ENCODE peak calls at places on chromosomes 4 and X, in seven cellular contexts. O is hepatocyte, D is SK-N-SH, A is PC-3, Q is Panc1, F is IMR-90, U is lower lobe of right lung. Y is an unnamed sample.

GRCh38 chrX:71679575-71680207 is 12.3 kb downstream of the LOC101059915 start:
- DNase-seq in F (no peak), Q (no peak), D (no peak), U (no peak), O (no peak), A (no peak), Y (peak; percentile 27)

GRCh38 chr4:18203936-18204335 is 182.4 kb upstream of the LCORL start:
- DNase-seq in F (no peak), A (no peak), Q (no peak), D (no peak), O (no peak), U (no peak), Y (no peak)

GRCh38 chr4:925171-925570 is 6.9 kb downstream of the GAK start:
- DNase-seq in A (no peak), U (no peak), Q (no peak), D (peak; percentile 25), O (no peak), F (no peak), Y (peak; percentile 37)

GRCh38 chrX:15619053-15619772 is 18.5 kb upstream of the ACE2 start:
- DNase-seq in Q (no peak), U (no peak), F (peak; percentile 2), A (peak; percentile 93), O (peak; percentile 78), D (no peak), Y (no peak)

GRCh38 chr4:78651250-78651860 is 99.8 kb downstream of the ANXA3 start:
- DNase-seq in Q (no peak), F (no peak), O (no peak), U (no peak), D (no peak), A (no peak), Y (no peak)

GRCh38 chr4:184370711-184371389 is 103.5 kb downstream of the IRF2 start:
- DNase-seq in F (peak; percentile 29), Q (no peak), U (no peak), A (no peak), D (no peak), O (no peak), Y (no peak)

GRCh38 chr4:40261246-40262078 is 64.6 kb downstream of the RHOH start:
- DNase-seq in D (no peak), F (no peak), Q (no peak), U (no peak), A (no peak), O (no peak), Y (no peak)

GRCh38 chr4:184815046-184815877 is 10.5 kb downstream of the ACSL1 start:
- DNase-seq in Q (no peak), U (peak; percentile 84), F (peak; percentile 74), D (peak; percentile 78), A (peak; percentile 72), O (peak; percentile 92), Y (peak; percentile 81)

GRCh38 chr4:156321203-156321602 is 367.5 kb upstream of the CTSO start:
- DNase-seq in A (peak; percentile 86), O (no peak), Q (no peak), F (peak; percentile 94), U (no peak), D (no peak), Y (no peak)

GRCh38 chrX:2652106-2652505 is 39.0 kb upstream of the CD99 start:
- DNase-seq in U (no peak), F (no peak), A (no peak), D (no peak), O (no peak), Q (no peak), Y (no peak)

GRCh38 chr4:128162434-128162833 is 101.3 kb downstream of the LARP1B start:
- DNase-seq in Q (no peak), D (no peak), F (peak; percentile 40), U (no peak), O (no peak), A (peak; percentile 15), Y (no peak)

GRCh38 chrX:132489256-132490085 is 633 bp upstream of the MBNL3 start:
- DNase-seq in F (peak; percentile 2), O (peak; percentile 72), A (peak; percentile 70), D (peak; percentile 69), U (peak; percentile 86), Q (no peak), Y (peak; percentile 70)

GRCh38 chrX:143296521-143296920 is 220.8 kb downstream of the SPANXN3 start:
- DNase-seq in Q (no peak), U (no peak), A (no peak), O (no peak), D (no peak), F (no peak), Y (no peak)

GRCh38 chr4:62644372-62644771 is 1444.2 kb downstream of the ADGRL3 start:
- DNase-seq in F (no peak), U (no peak), Q (no peak), D (no peak), O (peak; percentile 19), A (peak; percentile 74), Y (no peak)

GRCh38 chr4:83369825-83370639 is 35.4 kb upstream of the HPSE start:
- DNase-seq in O (peak; percentile 11), A (no peak), U (no peak), D (no peak), F (peak; percentile 33), Q (no peak), Y (no peak)

GRCh38 chr4:16641971-16642370 is 256.5 kb downstream of the LDB2 start:
- DNase-seq in D (no peak), U (no peak), Q (no peak), A (no peak), F (peak; percentile 78), O (no peak), Y (no peak)

GRCh38 chr4:2006956-2007653 is 1.7 kb downstream of the NELFA start:
- DNase-seq in D (no peak), F (no peak), U (no peak), Q (no peak), A (no peak), O (no peak), Y (no peak)

GRCh38 chr4:2251795-2252529 is 9.9 kb downstream of the MXD4 start:
- DNase-seq in A (no peak), Q (no peak), D (peak; percentile 35), O (no peak), F (no peak), U (peak; percentile 30), Y (no peak)

GRCh38 chr4:19167321-19167720 is 1084.4 kb upstream of the SLIT2 start:
- DNase-seq in Q (no peak), U (no peak), A (no peak), O (peak; percentile 6), D (no peak), F (no peak), Y (no peak)

GRCh38 chrX:119468930-119469635 is 839 bp downstream of the SLC25A5 start:
- DNase-seq in Q (no peak), U (peak; percentile 94), D (peak; percentile 84), O (peak; percentile 93), F (peak; percentile 71), A (peak; percentile 83), Y (peak; percentile 90)
- H3K4me1 ChIP-seq in Q (peaks cover 17% of the 10 kb centered on the region), U (peaks cover 9% of the 10 kb centered on the region), D (peaks cover 10% of the 10 kb centered on the region), O (no peaks in the 10 kb centered on the region), F (no peaks in the 10 kb centered on the region), A (peaks cover 8% of the 10 kb centered on the region), Y (no peaks in the 10 kb centered on the region)

DNA sequence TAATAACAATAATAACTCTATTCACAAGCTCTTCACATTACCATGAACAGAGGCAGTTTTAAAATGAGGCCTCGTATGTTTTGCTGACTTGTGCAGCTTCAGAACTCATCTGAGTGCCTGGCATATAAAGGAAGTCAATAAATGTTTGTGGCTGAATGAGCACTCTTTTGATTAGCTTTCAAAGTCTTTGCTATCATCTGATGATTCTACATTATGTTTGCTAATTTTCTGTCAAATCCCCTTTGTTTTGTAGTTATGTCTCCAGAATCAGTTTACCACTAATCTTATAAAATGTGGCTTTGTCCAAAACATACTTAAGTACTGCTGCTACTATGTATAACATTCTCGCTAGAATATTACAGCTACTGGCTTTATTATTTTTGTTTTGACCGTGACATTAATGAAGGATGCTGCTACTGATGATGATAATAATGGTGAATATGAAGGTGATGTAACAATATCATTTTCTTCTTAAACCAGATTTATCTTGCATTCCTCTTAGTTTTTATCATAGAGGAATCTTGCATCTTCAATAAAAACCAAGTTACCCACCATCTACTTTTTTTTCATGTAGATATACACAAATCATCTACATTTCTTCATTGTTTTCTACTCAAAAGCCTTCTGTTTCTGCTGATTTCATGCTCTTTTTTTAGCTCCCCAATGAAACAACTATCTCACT is 384.5 kb downstream of the NAF1 start:
- DNase-seq in A (no peak), D (no peak), F (no peak), O (no peak), Q (no peak), U (no peak), Y (no peak)
- H3K27me3 ChIP-seq in A (no peaks in the 10 kb centered on the region), D (no peaks in the 10 kb centered on the region), F (no peaks in the 10 kb centered on the region), O (no peaks in the 10 kb centered on the region), Q (no peaks in the 10 kb centered on the region), U (no peaks in the 10 kb centered on the region), Y (no peaks in the 10 kb centered on the region)

GRCh38 chrX:125198546-125198945 is 121.1 kb upstream of the TEX13C start:
- DNase-seq in U (no peak), Q (no peak), D (peak; percentile 4), F (no peak), A (no peak), O (no peak), Y (no peak)
- H3K4me1 ChIP-seq in U (no peaks in the 10 kb centered on the region), Q (no peaks in the 10 kb centered on the region), D (no peaks in the 10 kb centered on the region), F (no peaks in the 10 kb centered on the region), A (no peaks in the 10 kb centered on the region), O (no peaks in the 10 kb centered on the region), Y (no peaks in the 10 kb centered on the region)

GRCh38 chrX:113980953-113981352 is 602.9 kb upstream of the HTR2C start:
- DNase-seq in F (no peak), Q (no peak), U (no peak), A (no peak), O (no peak), D (no peak), Y (no peak)

GRCh38 chrX:113982766-113983165 is 601.1 kb upstream of the HTR2C start:
- DNase-seq in D (no peak), A (no peak), F (no peak), U (no peak), Q (no peak), O (no peak), Y (no peak)

DNA sequence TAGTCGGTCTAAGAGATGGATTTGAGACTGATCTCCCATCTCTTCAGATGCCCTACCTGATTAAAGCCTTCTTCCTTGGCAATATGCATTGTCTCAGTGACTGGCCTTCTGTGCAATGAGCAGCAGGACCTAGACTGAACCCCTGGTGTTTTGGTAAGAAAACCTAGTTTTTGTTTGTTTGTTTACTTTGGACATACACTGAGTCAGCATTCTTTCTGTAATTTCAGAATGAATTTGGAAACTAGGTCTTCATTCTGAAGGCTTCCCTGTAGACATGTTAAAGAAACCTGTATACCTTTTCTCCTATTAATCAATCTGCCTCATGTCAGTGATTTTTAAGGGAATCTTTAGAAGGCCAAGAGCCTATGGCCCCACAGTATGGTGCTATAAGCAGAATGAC is 597.5 kb upstream of the HTR2C start:
- DNase-seq in A (no peak), O (no peak), U (no peak), D (no peak), F (no peak), Q (no peak), Y (no peak)
- H3K27me3 ChIP-seq in A (no peaks in the 10 kb centered on the region), O (no peaks in the 10 kb centered on the region), U (no peaks in the 10 kb centered on the region), D (no peaks in the 10 kb centered on the region), F (no peaks in the 10 kb centered on the region), Q (no peaks in the 10 kb centered on the region), Y (no peaks in the 10 kb centered on the region)

DNA sequence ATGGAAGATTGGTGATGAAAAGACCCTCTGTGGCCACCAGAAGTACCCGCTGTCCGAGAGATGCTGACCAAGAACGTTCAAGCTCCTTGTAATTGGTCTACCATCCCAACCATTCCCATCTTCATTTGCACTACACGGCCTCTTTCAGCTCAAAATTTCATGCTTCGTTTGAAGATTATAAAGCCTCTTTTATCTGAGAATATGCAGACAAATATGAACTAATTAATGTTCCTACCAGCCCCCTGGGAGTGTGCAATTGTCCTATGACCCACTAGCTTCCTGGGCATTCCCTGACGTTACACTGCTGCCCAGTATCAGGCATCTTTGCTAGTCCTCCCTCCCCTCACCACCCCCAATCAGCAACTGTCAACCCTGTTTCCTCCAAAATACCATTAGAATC is 583.8 kb downstream of the MID1IP1 start:
- DNase-seq in A (no peak), F (no peak), O (no peak), U (no peak), Q (no peak), D (no peak), Y (no peak)
- H3K4me1 ChIP-seq in A (no peaks in the 10 kb centered on the region), F (no peaks in the 10 kb centered on the region), O (no peaks in the 10 kb centered on the region), U (no peaks in the 10 kb centered on the region), Q (no peaks in the 10 kb centered on the region), D (peaks cover 2% of the 10 kb centered on the region), Y (no peaks in the 10 kb centered on the region)